ENCODE peak calls at places on chromosomes 6 and 20, in nine cellular contexts. U is left cardiac atrium; T is GM12878; M is T-helper 17 cell; A is left ventricle myocardium superior; X is naive thymus-derived CD8-positive, alpha-beta T cell; S is CD4-positive, CD25-positive, alpha-beta regulatory T cell; K is sciatic nerve; B is HepG2. G is an unnamed sample.

GRCh38 chr20:20614391-20614790 is 98.1 kb downstream of the RALGAPA2 start:
- ATAC-seq in U (no peak), T (no peak), M (no peak), A (no peak), X (no peak), S (no peak), K (no peak), B (no peak), G (no peak)

GRCh38 chr6:7260291-7261029 is 52.5 kb downstream of the SSR1 start:
- ATAC-seq in U (peak; percentile 18), T (peak; percentile 35), M (no peak), A (peak; percentile 22), X (no peak), S (no peak), K (peak; percentile 40), B (peak; percentile 0), G (peak; percentile 32)

GRCh38 chr6:158686311-158686710 is 36.5 kb downstream of the SYTL3 start:
- ATAC-seq in U (no peak), T (no peak), M (peak; percentile 2), A (no peak), X (no peak), S (no peak), K (no peak), B (no peak), G (no peak)

GRCh38 chr6:29956518-29956917 is 14.2 kb downstream of the HLA-A start:
- ATAC-seq in U (no peak), T (no peak), M (no peak), A (no peak), X (no peak), S (no peak), K (no peak), B (no peak), G (no peak)

GRCh38 chr20:58210398-58210747 is 18.1 kb downstream of the ANKRD60 start:
- ATAC-seq in U (no peak), T (no peak), M (no peak), A (no peak), X (no peak), S (no peak), K (no peak), B (no peak), G (no peak)

GRCh38 chr6:4371207-4371921 is 236.0 kb upstream of the ECI2 start:
- ATAC-seq in U (peak; percentile 93), T (no peak), M (no peak), A (peak; percentile 95), X (no peak), S (no peak), K (no peak), B (no peak), G (peak; percentile 45)

GRCh38 chr6:43493833-43494232 is 16.3 kb downstream of the LRRC73 start:
- ATAC-seq in U (no peak), T (no peak), M (no peak), A (peak; percentile 4), X (no peak), S (no peak), K (no peak), B (peak; percentile 69), G (no peak)

GRCh38 chr6:116876635-116877611 is at the start of gene RFX6:
- ATAC-seq in U (peak; percentile 32), T (peak; percentile 35), M (no peak), A (no peak), X (peak; percentile 23), S (peak; percentile 12), K (no peak), B (peak; percentile 95), G (peak; percentile 36)

GRCh38 chr6:111758608-111759293 is 114.5 kb downstream of the FYN start:
- ATAC-seq in U (no peak), T (no peak), M (peak; percentile 52), A (no peak), X (peak; percentile 19), S (peak; percentile 30), K (no peak), B (no peak), G (peak; percentile 9)

GRCh38 chr20:48224531-48224930 is 439.2 kb upstream of the SULF2 start:
- ATAC-seq in U (peak; percentile 33), T (no peak), M (no peak), A (no peak), X (no peak), S (no peak), K (no peak), B (no peak), G (no peak)

GRCh38 chr6:135002974-135003703 is 51.5 kb downstream of the HBS1L start:
- ATAC-seq in U (no peak), T (peak; percentile 98), M (peak; percentile 49), A (no peak), X (no peak), S (no peak), K (no peak), B (no peak), G (no peak)

GRCh38 chr6:17007749-17008148 is 94.1 kb upstream of the STMND1 start:
- ATAC-seq in U (no peak), T (no peak), M (no peak), A (no peak), X (no peak), S (no peak), K (no peak), B (no peak), G (no peak)

GRCh38 chr20:1298888-1299511 is 29.9 kb downstream of the SDCBP2 start:
- ATAC-seq in U (no peak), T (no peak), M (no peak), A (no peak), X (no peak), S (no peak), K (no peak), B (no peak), G (no peak)

GRCh38 chr20:41358230-41358629 is 8.4 kb downstream of the EMILIN3 start:
- ATAC-seq in U (no peak), T (no peak), M (no peak), A (no peak), X (no peak), S (no peak), K (no peak), B (no peak), G (no peak)

GRCh38 chr6:75481394-75481793 is 12.2 kb downstream of the FILIP1 start:
- ATAC-seq in U (peak; percentile 53), T (peak; percentile 23), M (no peak), A (peak; percentile 46), X (no peak), S (no peak), K (peak; percentile 21), B (no peak), G (no peak)

GRCh38 chr20:62622877-62623487 is 19.3 kb upstream of the SLCO4A1 start:
- ATAC-seq in U (no peak), T (no peak), M (no peak), A (peak; percentile 1), X (no peak), S (peak; percentile 1), K (peak; percentile 5), B (peak; percentile 3), G (no peak)

GRCh38 chr6:159608961-159609673 is 83.9 kb downstream of the SOD2 start:
- ATAC-seq in U (no peak), T (peak; percentile 78), M (no peak), A (peak; percentile 64), X (no peak), S (no peak), K (peak; percentile 26), B (peak; percentile 94), G (peak; percentile 78)

GRCh38 chr6:158408552-158409130 is 96.4 kb downstream of the TULP4 start:
- ATAC-seq in U (peak; percentile 94), T (no peak), M (no peak), A (peak; percentile 93), X (no peak), S (no peak), K (peak; percentile 98), B (no peak), G (peak; percentile 77)

GRCh38 chr20:62739067-62739466 is 30.4 kb downstream of the NTSR1 start:
- ATAC-seq in U (no peak), T (no peak), M (no peak), A (no peak), X (no peak), S (no peak), K (no peak), B (no peak), G (no peak)

GRCh38 chr6:131937219-131937618 is 14.0 kb downstream of the CCN2 start:
- ATAC-seq in U (peak; percentile 61), T (no peak), M (no peak), A (peak; percentile 72), X (no peak), S (no peak), K (peak; percentile 94), B (no peak), G (no peak)

GRCh38 chr6:148761532-148761951 is 14.7 kb downstream of the UST start:
- ATAC-seq in U (peak; percentile 42), T (peak; percentile 8), M (peak; percentile 49), A (peak; percentile 43), X (peak; percentile 50), S (peak; percentile 21), K (peak; percentile 57), B (no peak), G (peak; percentile 13)

GRCh38 chr6:42148058-42148457 is 5.6 kb upstream of the C6orf132 start:
- ATAC-seq in U (peak; percentile 79), T (no peak), M (no peak), A (no peak), X (no peak), S (no peak), K (no peak), B (peak; percentile 23), G (no peak)

GRCh38 chr6:156961282-156961892 is 184.2 kb downstream of the ARID1B start:
- ATAC-seq in U (no peak), T (no peak), M (no peak), A (no peak), X (no peak), S (no peak), K (no peak), B (peak; percentile 31), G (no peak)

GRCh38 chr6:54053893-54054391 is 57.3 kb upstream of the MLIP start:
- ATAC-seq in U (peak; percentile 98), T (no peak), M (no peak), A (peak; percentile 91), X (no peak), S (no peak), K (peak; percentile 59), B (no peak), G (peak; percentile 87)

GRCh38 chr20:2065111-2065510 is 36.5 kb upstream of the STK35 start:
- ATAC-seq in U (no peak), T (no peak), M (no peak), A (no peak), X (no peak), S (no peak), K (no peak), B (no peak), G (no peak)

GRCh38 chr6:88013015-88013414 is 34.6 kb upstream of the SPACA1 start:
- ATAC-seq in U (no peak), T (peak; percentile 73), M (peak; percentile 82), A (no peak), X (peak; percentile 92), S (peak; percentile 80), K (no peak), B (no peak), G (peak; percentile 25)

GRCh38 chr20:62873280-62873679 is 11.7 kb upstream of the TCFL5 start:
- ATAC-seq in U (no peak), T (no peak), M (no peak), A (no peak), X (no peak), S (no peak), K (no peak), B (no peak), G (no peak)

GRCh38 chr6:154791561-154792317 is 58.5 kb downstream of the SCAF8 start:
- ATAC-seq in U (no peak), T (no peak), M (no peak), A (no peak), X (no peak), S (no peak), K (no peak), B (no peak), G (peak; percentile 61)

GRCh38 chr20:23407770-23408467 is 13.4 kb downstream of the NAPB start:
- ATAC-seq in U (no peak), T (peak; percentile 98), M (peak; percentile 99), A (no peak), X (peak; percentile 98), S (peak; percentile 53), K (no peak), B (no peak), G (no peak)

GRCh38 chr6:53376661-53377226 is 28.0 kb upstream of the ELOVL5 start:
- ATAC-seq in U (peak; percentile 33), T (peak; percentile 47), M (no peak), A (peak; percentile 61), X (no peak), S (no peak), K (no peak), B (no peak), G (no peak)

GRCh38 chr20:37408930-37409210 is 62.9 kb downstream of the SRC start:
- ATAC-seq in U (no peak), T (peak; percentile 8), M (no peak), A (no peak), X (no peak), S (no peak), K (no peak), B (no peak), G (no peak)